ENCODE peak calls at places on chromosomes 3 and 15, in four cellular contexts. One of them, this sample, is unnamed.

GRCh38 chr15:31387483-31388118 is 61.0 kb downstream of the KLF13 start:
- DNase-seq in stimulated activated CD4-positive, alpha-beta T cell treated with anti-CD3 and anti-CD28 coated beads, Interleukin-4, amount 100 ng/mL, for 48 hours: no peak
- DNase-seq in substantia nigra: no peak
- DNase-seq in NCI-H446 treated with DMSO at 0.1 percent for 48 hours: no peak
- DNase-seq in this sample: no peak

GRCh38 chr3:142489572-142490323 is 41.9 kb upstream of the XRN1 start:
- DNase-seq in substantia nigra: no peak
- DNase-seq in NCI-H446 treated with DMSO at 0.1 percent for 48 hours: no peak
- DNase-seq in stimulated activated CD4-positive, alpha-beta T cell treated with anti-CD3 and anti-CD28 coated beads, Interleukin-4, amount 100 ng/mL, for 48 hours: no peak
- DNase-seq in this sample: no peak

GRCh38 chr3:52092891-52093290 is 36.5 kb upstream of the DUSP7 start:
- DNase-seq in substantia nigra: no peak
- DNase-seq in NCI-H446 treated with DMSO at 0.1 percent for 48 hours: no peak
- DNase-seq in stimulated activated CD4-positive, alpha-beta T cell treated with anti-CD3 and anti-CD28 coated beads, Interleukin-4, amount 100 ng/mL, for 48 hours: no peak
- DNase-seq in this sample: no peak

GRCh38 chr3:194434503-194434902 is 35.4 kb upstream of the GP5 start:
- DNase-seq in substantia nigra: no peak
- DNase-seq in NCI-H446 treated with DMSO at 0.1 percent for 48 hours: no peak
- DNase-seq in stimulated activated CD4-positive, alpha-beta T cell treated with anti-CD3 and anti-CD28 coated beads, Interleukin-4, amount 100 ng/mL, for 48 hours: no peak
- DNase-seq in this sample: no peak

GRCh38 chr3:101809178-101810022 is 30.4 kb downstream of the NXPE3 start:
- DNase-seq in substantia nigra: no peak
- DNase-seq in stimulated activated CD4-positive, alpha-beta T cell treated with anti-CD3 and anti-CD28 coated beads, Interleukin-4, amount 100 ng/mL, for 48 hours: no peak
- DNase-seq in NCI-H446 treated with DMSO at 0.1 percent for 48 hours: peak
- DNase-seq in this sample: peak

GRCh38 chr3:150495149-150495548 is 51.1 kb downstream of the SERP1 start:
- DNase-seq in NCI-H446 treated with DMSO at 0.1 percent for 48 hours: no peak
- DNase-seq in substantia nigra: no peak
- DNase-seq in stimulated activated CD4-positive, alpha-beta T cell treated with anti-CD3 and anti-CD28 coated beads, Interleukin-4, amount 100 ng/mL, for 48 hours: no peak
- DNase-seq in this sample: no peak

GRCh38 chr15:76098685-76099084 is 38.9 kb downstream of the TMEM266 start:
- DNase-seq in NCI-H446 treated with DMSO at 0.1 percent for 48 hours: no peak
- DNase-seq in substantia nigra: no peak
- DNase-seq in stimulated activated CD4-positive, alpha-beta T cell treated with anti-CD3 and anti-CD28 coated beads, Interleukin-4, amount 100 ng/mL, for 48 hours: no peak
- DNase-seq in this sample: no peak

GRCh38 chr3:187227658-187228258 is 30.5 kb downstream of the RTP1 start:
- DNase-seq in stimulated activated CD4-positive, alpha-beta T cell treated with anti-CD3 and anti-CD28 coated beads, Interleukin-4, amount 100 ng/mL, for 48 hours: no peak
- DNase-seq in NCI-H446 treated with DMSO at 0.1 percent for 48 hours: no peak
- DNase-seq in substantia nigra: no peak
- DNase-seq in this sample: no peak

GRCh38 chr3:12437861-12438260 is 46.4 kb upstream of the TSEN2 start:
- DNase-seq in substantia nigra: no peak
- DNase-seq in stimulated activated CD4-positive, alpha-beta T cell treated with anti-CD3 and anti-CD28 coated beads, Interleukin-4, amount 100 ng/mL, for 48 hours: no peak
- DNase-seq in NCI-H446 treated with DMSO at 0.1 percent for 48 hours: no peak
- DNase-seq in this sample: no peak

GRCh38 chr15:45205192-45205591 is 17.4 kb upstream of the SHF start:
- DNase-seq in stimulated activated CD4-positive, alpha-beta T cell treated with anti-CD3 and anti-CD28 coated beads, Interleukin-4, amount 100 ng/mL, for 48 hours: peak
- DNase-seq in substantia nigra: peak
- DNase-seq in NCI-H446 treated with DMSO at 0.1 percent for 48 hours: peak
- DNase-seq in this sample: no peak

GRCh38 chr3:33639889-33640288 is 78.2 kb downstream of the CLASP2 start:
- DNase-seq in NCI-H446 treated with DMSO at 0.1 percent for 48 hours: no peak
- DNase-seq in stimulated activated CD4-positive, alpha-beta T cell treated with anti-CD3 and anti-CD28 coated beads, Interleukin-4, amount 100 ng/mL, for 48 hours: no peak
- DNase-seq in substantia nigra: no peak
- DNase-seq in this sample: no peak

GRCh38 chr3:178496911-178497310 is 39.3 kb upstream of the KCNMB2 start:
- DNase-seq in stimulated activated CD4-positive, alpha-beta T cell treated with anti-CD3 and anti-CD28 coated beads, Interleukin-4, amount 100 ng/mL, for 48 hours: no peak
- DNase-seq in NCI-H446 treated with DMSO at 0.1 percent for 48 hours: no peak
- DNase-seq in substantia nigra: no peak
- DNase-seq in this sample: no peak

GRCh38 chr3:32961189-32961715 is 9.8 kb downstream of the CCR4 start:
- DNase-seq in stimulated activated CD4-positive, alpha-beta T cell treated with anti-CD3 and anti-CD28 coated beads, Interleukin-4, amount 100 ng/mL, for 48 hours: no peak
- DNase-seq in NCI-H446 treated with DMSO at 0.1 percent for 48 hours: no peak
- DNase-seq in substantia nigra: no peak
- DNase-seq in this sample: peak

GRCh38 chr15:63283126-63283525 is 5.7 kb downstream of the APH1B start:
- DNase-seq in NCI-H446 treated with DMSO at 0.1 percent for 48 hours: no peak
- DNase-seq in stimulated activated CD4-positive, alpha-beta T cell treated with anti-CD3 and anti-CD28 coated beads, Interleukin-4, amount 100 ng/mL, for 48 hours: no peak
- DNase-seq in substantia nigra: no peak
- DNase-seq in this sample: no peak

GRCh38 chr3:32614956-32615355 is 44.3 kb upstream of the DYNC1LI1 start:
- DNase-seq in NCI-H446 treated with DMSO at 0.1 percent for 48 hours: no peak
- DNase-seq in stimulated activated CD4-positive, alpha-beta T cell treated with anti-CD3 and anti-CD28 coated beads, Interleukin-4, amount 100 ng/mL, for 48 hours: no peak
- DNase-seq in substantia nigra: no peak
- DNase-seq in this sample: no peak

GRCh38 chr3:158768881-158769518 is 32.9 kb upstream of the MFSD1 start:
- DNase-seq in stimulated activated CD4-positive, alpha-beta T cell treated with anti-CD3 and anti-CD28 coated beads, Interleukin-4, amount 100 ng/mL, for 48 hours: no peak
- DNase-seq in substantia nigra: no peak
- DNase-seq in NCI-H446 treated with DMSO at 0.1 percent for 48 hours: no peak
- DNase-seq in this sample: no peak

GRCh38 chr15:78103406-78104118 is 11.2 kb downstream of the SH2D7 start:
- DNase-seq in stimulated activated CD4-positive, alpha-beta T cell treated with anti-CD3 and anti-CD28 coated beads, Interleukin-4, amount 100 ng/mL, for 48 hours: peak
- DNase-seq in substantia nigra: no peak
- DNase-seq in NCI-H446 treated with DMSO at 0.1 percent for 48 hours: no peak
- DNase-seq in this sample: peak

This sample was measured in T follicular helper cell.